ENCODE peak calls at places on chromosomes 13 and 19, in seven cellular contexts. H, S, L, W, J, F and Y are unnamed samples.

GRCh38 chr19:1481893-1482360 is 2.9 kb upstream of the C19orf25 start:
- DNase-seq in W (no peak), F (no peak), L (no peak), J (no peak), H (no peak), S (no peak), Y (no peak)

GRCh38 chr13:30165791-30166190 is 141.6 kb downstream of the KATNAL1 start:
- DNase-seq in W (peak), S (no peak), J (no peak), H (peak), L (no peak), F (no peak), Y (peak)

GRCh38 chr19:23402388-23402787 is 7.1 kb upstream of the ZNF91 start:
- DNase-seq in J (no peak), W (no peak), H (no peak), S (no peak), F (no peak), L (no peak), Y (no peak)

GRCh38 chr13:43136940-43137574 is 113.7 kb downstream of the DNAJC15 start:
- DNase-seq in L (peak), W (no peak), H (peak), S (no peak), F (no peak), J (no peak), Y (peak)

GRCh38 chr13:49022472-49023144 is 46.9 kb downstream of the FNDC3A start:
- DNase-seq in L (no peak), F (no peak), S (no peak), H (no peak), W (no peak), J (peak), Y (peak)

GRCh38 chr13:55792544-55793178 is 1348.1 kb upstream of the PRR20A start:
- DNase-seq in L (no peak), J (no peak), S (no peak), H (no peak), W (no peak), F (no peak), Y (no peak)

GRCh38 chr13:41700790-41701310 is 243.5 kb downstream of the RGCC start:
- DNase-seq in S (no peak), L (peak), F (no peak), W (no peak), J (peak), H (no peak), Y (peak)

GRCh38 chr19:42816901-42817300 is 51.4 kb upstream of the PSG8 start:
- DNase-seq in W (no peak), L (no peak), J (no peak), H (no peak), S (no peak), F (no peak), Y (peak)

GRCh38 chr19:36115453-36116343 is at the start of gene TBCB:
- DNase-seq in F (peak), S (peak), W (peak), H (peak), J (no peak), L (no peak), Y (peak)

DNA sequence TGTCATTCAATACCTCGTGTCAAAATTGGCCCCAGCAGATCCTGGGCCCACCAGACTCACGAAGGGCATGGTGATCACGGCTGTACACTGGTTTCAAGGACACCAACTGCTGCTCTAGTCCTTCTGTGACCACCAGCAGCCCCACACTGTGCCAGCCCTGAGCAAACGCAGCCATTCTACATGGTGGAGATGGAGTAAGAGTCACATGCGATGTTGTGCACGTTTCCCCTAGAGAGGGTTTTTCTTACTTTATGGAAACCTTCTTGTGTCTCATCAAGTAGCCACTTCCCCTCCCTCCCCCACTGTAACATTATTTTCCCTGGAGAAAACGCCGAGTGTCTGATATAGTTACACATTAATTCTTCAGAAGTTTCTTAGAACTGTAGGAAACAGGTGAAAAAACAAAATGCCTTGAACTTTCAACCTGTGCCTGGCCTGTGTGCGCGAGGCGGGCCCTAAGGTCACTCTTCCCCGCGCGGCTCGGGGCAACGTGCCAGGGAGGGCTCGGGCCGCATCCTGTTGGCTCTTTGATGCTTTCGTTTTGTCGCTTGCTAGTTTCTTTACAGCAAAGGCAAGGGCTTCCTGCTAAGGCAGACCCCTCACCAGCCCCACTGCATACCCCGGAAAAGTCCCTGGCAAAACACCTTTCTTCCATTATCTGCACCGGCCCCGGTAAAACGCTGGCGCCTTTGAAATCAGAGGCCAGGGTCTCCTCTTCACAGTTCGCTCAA is 44.6 kb downstream of the GGACT start:
- DNase-seq in F (no peak), S (no peak), J (no peak), H (no peak), W (no peak), L (no peak), Y (no peak)
- H2AFZ ChIP-seq in F (no peak), S (no peak), J (no peak), H (no peak), W (no peak), L (no peak), Y (no peak)

DNA sequence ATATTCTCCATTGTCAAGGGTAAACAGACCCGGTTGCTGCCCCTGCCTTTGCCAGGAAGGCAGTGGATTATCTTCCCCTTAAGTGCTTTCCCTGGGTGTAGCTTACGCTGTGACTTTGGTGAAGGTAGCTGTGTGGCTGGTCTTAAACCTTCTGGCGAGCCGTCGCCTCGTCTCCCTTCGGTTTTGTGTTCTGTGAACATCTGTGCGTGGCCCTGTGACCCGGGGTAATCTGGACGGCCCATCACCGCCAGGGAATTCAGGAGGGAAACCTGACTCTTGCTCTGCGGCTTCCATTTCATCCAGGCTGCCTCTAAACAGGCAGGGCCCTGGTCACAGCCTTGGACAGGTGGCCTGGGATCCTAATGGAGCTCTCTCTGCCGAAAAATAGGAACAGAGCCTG is 78.7 kb downstream of the SHISA2 start:
- DNase-seq in H (peak), W (peak), S (no peak), L (no peak), F (no peak), J (no peak), Y (no peak)
- TF ChIP-seq EZH2phosphoT487 in H (no peak), W (no peak), S (no peak), L (no peak), F (no peak), J (no peak), Y (no peak)

GRCh38 chr19:51195316-51195586 is 29.6 kb upstream of the CD33 start:
- DNase-seq in J (no peak), W (no peak), S (no peak), L (no peak), H (no peak), F (no peak), Y (no peak)
- H2AFZ ChIP-seq in J (no peak), W (no peak), S (no peak), L (no peak), H (no peak), F (no peak), Y (no peak)

GRCh38 chr19:53537523-53538377 is at the start of gene ZNF331:
- DNase-seq in L (peak), H (peak), J (peak), F (peak), S (no peak), W (peak), Y (peak)
- TF ChIP-seq EZH2phosphoT487 in L (no peak), H (no peak), J (no peak), F (no peak), S (no peak), W (no peak), Y (no peak)

GRCh38 chr19:12670159-12670928 is 3.7 kb downstream of the WDR83 start:
- DNase-seq in L (no peak), F (no peak), H (no peak), J (no peak), S (no peak), W (no peak), Y (no peak)
- H2AFZ ChIP-seq in L (no peak), F (no peak), H (peak), J (peak), S (peak), W (peak), Y (peak)

GRCh38 chr19:52716578-52716977 is 18.3 kb downstream of the ZNF611 start:
- DNase-seq in J (no peak), H (peak), W (peak), L (no peak), S (no peak), F (no peak), Y (no peak)
- TF ChIP-seq EZH2phosphoT487 in J (no peak), H (no peak), W (no peak), L (no peak), S (no peak), F (no peak), Y (no peak)

GRCh38 chr19:10503002-10503789 is at the start of gene KEAP1:
- DNase-seq in L (peak), H (peak), W (peak), F (peak), J (peak), S (peak), Y (peak)
- H2AFZ ChIP-seq in L (peak), H (peak), W (peak), F (peak), J (peak), S (peak), Y (peak)

GRCh38 chr19:29262085-29262484 is 49.1 kb upstream of the UQCRFS1 start:
- DNase-seq in J (no peak), L (no peak), S (no peak), H (no peak), W (no peak), F (no peak), Y (no peak)

GRCh38 chr19:29266001-29266400 is 53.0 kb upstream of the UQCRFS1 start:
- DNase-seq in J (no peak), W (no peak), H (no peak), S (no peak), L (no peak), F (no peak), Y (no peak)

GRCh38 chr19:29265436-29265835 is 52.5 kb upstream of the UQCRFS1 start:
- DNase-seq in S (no peak), F (no peak), L (no peak), J (no peak), H (no peak), W (no peak), Y (no peak)

GRCh38 chr19:29264897-29265296 is 51.9 kb upstream of the UQCRFS1 start:
- DNase-seq in S (no peak), L (no peak), J (no peak), W (no peak), H (no peak), F (no peak), Y (no peak)

GRCh38 chr19:29263305-29264080 is 50.5 kb upstream of the UQCRFS1 start:
- DNase-seq in S (peak), W (peak), F (peak), L (peak), H (peak), J (peak), Y (peak)
- TF ChIP-seq EZH2phosphoT487 in S (no peak), W (no peak), F (no peak), L (no peak), H (no peak), J (no peak), Y (no peak)